ENCODE peak calls at places on chromosomes 1 and 21, in eight cellular contexts. Q, P, N, J, A, K, M and Z are unnamed samples.

GRCh38 chr1:212004888-212005287 is 30.5 kb downstream of the INTS7 start:
- DNase-seq in Q (no peak), P (no peak), N (no peak), J (no peak), A (no peak), K (no peak), M (no peak), Z (no peak)

GRCh38 chr1:200899954-200900867 is 5.5 kb downstream of the INAVA start:
- DNase-seq in Q (no peak), P (no peak), N (no peak), J (no peak), A (no peak), K (no peak), M (no peak), Z (no peak)

GRCh38 chr1:4263699-4264098 is 363.6 kb upstream of the C1orf174 start:
- DNase-seq in Q (no peak), P (no peak), N (no peak), J (no peak), A (no peak), K (no peak), M (no peak), Z (no peak)

GRCh38 chr21:42111470-42111743 is 40.3 kb downstream of the UMODL1 start:
- DNase-seq in Q (no peak), P (no peak), N (no peak), J (no peak), A (no peak), K (no peak), M (no peak), Z (no peak)

GRCh38 chr21:33949516-33950424 is 34.2 kb upstream of the ATP5PO start:
- DNase-seq in Q (no peak), P (no peak), N (no peak), J (no peak), A (peak), K (no peak), M (no peak), Z (no peak)

GRCh38 chr21:29656504-29657227 is 283.1 kb downstream of the GRIK1 start:
- DNase-seq in Q (no peak), P (peak), N (no peak), J (peak), A (no peak), K (no peak), M (no peak), Z (peak)

GRCh38 chr1:37073752-37074151 is 39.4 kb upstream of the GRIK3 start:
- DNase-seq in Q (no peak), P (no peak), N (no peak), J (no peak), A (no peak), K (no peak), M (no peak), Z (no peak)

GRCh38 chr1:235015291-235015990 is 113.2 kb downstream of the TOMM20 start:
- DNase-seq in Q (no peak), P (no peak), N (no peak), J (no peak), A (no peak), K (no peak), M (no peak), Z (no peak)

GRCh38 chr1:39047374-39048229 is 21.5 kb downstream of the NDUFS5 start:
- DNase-seq in Q (peak), P (peak), N (no peak), J (peak), A (no peak), K (no peak), M (peak), Z (peak)

GRCh38 chr21:42929969-42930368 is 4.5 kb upstream of the ERVH48-1 start:
- DNase-seq in Q (no peak), P (no peak), N (no peak), J (no peak), A (no peak), K (no peak), M (no peak), Z (no peak)

GRCh38 chr1:223204424-223204823 is 61.4 kb upstream of the TLR5 start:
- DNase-seq in Q (no peak), P (no peak), N (no peak), J (no peak), A (no peak), K (no peak), M (no peak), Z (no peak)

GRCh38 chr1:54542120-54542961 is 5.7 kb upstream of the ACOT11 start:
- DNase-seq in Q (peak), P (peak), N (no peak), J (no peak), A (peak), K (no peak), M (no peak), Z (peak)

GRCh38 chr1:29624320-29624719 is 388.0 kb downstream of the PTPRU start:
- DNase-seq in Q (no peak), P (no peak), N (no peak), J (no peak), A (no peak), K (no peak), M (no peak), Z (no peak)

GRCh38 chr1:204321665-204322064 is 38.1 kb downstream of the PLEKHA6 start:
- DNase-seq in Q (no peak), P (peak), N (no peak), J (no peak), A (no peak), K (no peak), M (no peak), Z (no peak)

GRCh38 chr21:42386034-42386591 is 9.7 kb downstream of the TMPRSS3 start:
- DNase-seq in Q (no peak), P (no peak), N (no peak), J (no peak), A (no peak), K (no peak), M (no peak), Z (no peak)

GRCh38 chr1:206584265-206584648 is 28.0 kb downstream of the EIF2D start:
- DNase-seq in Q (no peak), P (no peak), N (no peak), J (no peak), A (no peak), K (no peak), M (no peak), Z (no peak)